ENCODE peak calls at places on chromosomes 13 and 19, in seven cellular contexts. M is epithelial cell of esophagus, Z is endothelial cell, V is pancreas, E is cardiac fibroblast, J is endothelial cell of umbilical vein, D is hepatocyte. C is an unnamed sample.

GRCh38 chr19:51094696-51095279 is 12.1 kb upstream of the KLK14 start:
- DNase-seq in M (no peak), Z (peak), V (no peak), E (peak), J (peak), D (peak), C (peak)

GRCh38 chr13:37168922-37169321 is 63.5 kb upstream of the CSNK1A1L start:
- DNase-seq in M (no peak), Z (no peak), V (no peak), E (no peak), J (no peak), D (no peak), C (peak)

GRCh38 chr13:71067164-71067815 is 799.7 kb downstream of the DACH1 start:
- DNase-seq in M (no peak), Z (no peak), V (no peak), E (no peak), J (peak), D (no peak), C (no peak)

GRCh38 chr13:47215741-47216140 is 318.9 kb upstream of the HTR2A start:
- DNase-seq in M (peak), Z (no peak), V (no peak), E (peak), J (no peak), D (no peak), C (no peak)

GRCh38 chr13:33208290-33208990 is 77.1 kb downstream of the STARD13 start:
- DNase-seq in M (peak), Z (no peak), V (no peak), E (no peak), J (no peak), D (peak), C (no peak)

GRCh38 chr19:42335971-42336370 is 10.5 kb downstream of the MEGF8 start:
- DNase-seq in M (no peak), Z (no peak), V (no peak), E (no peak), J (no peak), D (no peak), C (no peak)

GRCh38 chr19:10420444-10421239 is at the start of gene PDE4A:
- DNase-seq in M (peak), Z (peak), V (no peak), E (peak), J (no peak), D (peak), C (no peak)

GRCh38 chr19:43624933-43625332 is 5.5 kb upstream of the ZNF428 start:
- DNase-seq in M (peak), Z (peak), V (no peak), E (peak), J (no peak), D (no peak), C (peak)

GRCh38 chr19:41597600-41598041 is 21.7 kb downstream of the CEACAM21 start:
- DNase-seq in M (peak), Z (peak), V (peak), E (peak), J (peak), D (peak), C (peak)

GRCh38 chr19:49473868-49474544 is at the start of gene FLT3LG:
- DNase-seq in M (peak), Z (peak), V (peak), E (peak), J (peak), D (peak), C (peak)

GRCh38 chr13:101576452-101576851 is 124.0 kb downstream of the ITGBL1 start:
- DNase-seq in M (peak), Z (no peak), V (no peak), E (peak), J (no peak), D (no peak), C (no peak)

GRCh38 chr13:100300213-100300612 is 211.3 kb downstream of the PCCA start:
- DNase-seq in M (no peak), Z (no peak), V (no peak), E (no peak), J (no peak), D (no peak), C (no peak)

GRCh38 chr19:772730-773436 is 22.0 kb downstream of the MISP start:
- DNase-seq in M (no peak), Z (peak), V (no peak), E (no peak), J (no peak), D (peak), C (no peak)

GRCh38 chr13:99983401-99984133 is 2.0 kb downstream of the ZIC2 start:
- DNase-seq in M (no peak), Z (peak), V (no peak), E (no peak), J (no peak), D (peak), C (no peak)

GRCh38 chr13:92842145-92842544 is 384.5 kb upstream of the GPC6 start:
- DNase-seq in M (peak), Z (no peak), V (no peak), E (peak), J (no peak), D (no peak), C (no peak)

GRCh38 chr19:36973021-36973843 is 57.1 kb downstream of the ZNF568 start:
- DNase-seq in M (peak), Z (peak), V (peak), E (peak), J (peak), D (no peak), C (peak)
- TF ChIP-seq CTCF in M (peak), Z (peak), V (peak), E (peak), J (peak), D (no peak), C (peak)

GRCh38 chr13:41098761-41099160 is 33.8 kb downstream of the KBTBD6 start:
- DNase-seq in M (no peak), Z (no peak), V (no peak), E (no peak), J (no peak), D (no peak), C (no peak)
- TF ChIP-seq CTCF in M (no peak), Z (no peak), V (no peak), E (no peak), J (no peak), D (no peak), C (no peak)

GRCh38 chr19:35987571-35987896 is 7.5 kb upstream of the SDHAF1 start:
- DNase-seq in M (no peak), Z (no peak), V (no peak), E (no peak), J (no peak), D (no peak), C (peak)
- TF ChIP-seq CTCF in M (no peak), Z (no peak), V (no peak), E (no peak), J (no peak), D (no peak), C (no peak)

GRCh38 chr13:23570931-23571330 is 719 bp downstream of the TNFRSF19 start:
- DNase-seq in M (no peak), Z (no peak), V (no peak), E (no peak), J (no peak), D (peak), C (no peak)
- TF ChIP-seq CTCF in M (peak), Z (no peak), V (no peak), E (peak), J (no peak), D (peak), C (no peak)

DNA sequence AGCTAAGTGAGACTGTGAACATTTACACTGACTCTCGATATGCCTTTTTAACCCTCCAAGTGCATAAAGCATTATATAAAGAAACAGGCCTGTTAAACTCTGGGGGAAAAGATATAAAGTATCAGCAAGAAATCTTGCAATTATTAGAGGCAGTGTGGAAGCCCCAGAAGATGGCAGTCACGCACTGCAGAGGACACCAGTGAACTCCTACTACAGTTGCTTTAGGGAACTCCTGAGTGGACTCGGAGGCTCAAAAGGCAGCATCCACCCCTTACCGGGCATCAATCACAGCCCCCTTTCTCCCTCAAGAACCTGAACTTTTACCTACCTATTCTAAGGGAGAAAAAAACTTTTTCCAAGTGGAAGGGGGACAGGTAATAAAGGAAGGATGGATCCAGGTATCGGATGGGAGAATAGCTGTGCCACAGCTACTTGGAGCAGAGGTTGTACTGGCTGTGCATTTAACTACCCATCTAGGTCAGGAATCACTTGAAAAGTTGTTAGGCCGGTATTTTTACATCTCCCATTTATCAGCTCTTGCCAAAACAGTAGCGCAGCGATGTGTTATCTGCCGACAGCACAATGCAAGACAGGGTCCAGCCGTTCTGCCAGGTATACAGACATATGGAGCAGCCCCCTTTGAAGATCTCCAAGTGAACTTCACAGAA is 80.1 kb downstream of the ZNF486 start:
- DNase-seq in M (peak), Z (peak), V (peak), E (peak), J (no peak), D (peak), C (peak)
- TF ChIP-seq CTCF in M (peak), Z (no peak), V (peak), E (peak), J (no peak), D (peak), C (no peak)

GRCh38 chr13:28679628-28680027 is 20.7 kb downstream of the POMP start:
- DNase-seq in M (peak), Z (no peak), V (no peak), E (peak), J (peak), D (peak), C (no peak)
- TF ChIP-seq CTCF in M (peak), Z (peak), V (no peak), E (peak), J (peak), D (peak), C (no peak)

C was measured in HL-60.